ENCODE peak calls at places on chromosome 9, in ten cellular contexts. O is PC-3; Z is activated effector memory CD4-positive, alpha-beta T cell treated with anti-CD3 and anti-CD28 coated beads, Interleukin-2, amount 50 U/mL, for 16 hours; M is T-helper 9 cell; Y is heart right ventricle; K is stimulated activated naive CD8-positive, alpha-beta T cell treated with anti-CD3 and anti-CD28 coated beads, Interleukin-15, Interleukin-2, amounts not matched to agents 100 U/mL and 50 U/mL, for 24 hours; B is mesendoderm; R is NCI-H2081; U is CD8-positive, alpha-beta T cell; V is stimulated activated CD8-positive, alpha-beta memory T cell treated with anti-CD3 and anti-CD28 coated beads, Interleukin-2, amount 100 ng/mL, for 48 hours. P is an unnamed sample.

GRCh38 chr9:92896037-92896436 is 18.2 kb upstream of the ZNF484 start:
- DNase-seq in O (no peak), U (no peak), R (no peak), K (no peak), V (no peak), Y (no peak), B (no peak), Z (no peak), M (no peak), P (no peak)

GRCh38 chr9:92749934-92750315 is 14.7 kb downstream of the BICD2 start:
- DNase-seq in K (no peak), V (no peak), O (no peak), M (no peak), B (peak; percentile 76), Z (peak; percentile 16), R (no peak), Y (no peak), U (no peak), P (no peak)

GRCh38 chr9:134399435-134400056 is 73.3 kb downstream of the RXRA start:
- DNase-seq in O (peak; percentile 57), Z (no peak), B (peak; percentile 74), R (no peak), U (no peak), M (no peak), Y (no peak), V (no peak), K (no peak), P (no peak)

GRCh38 chr9:89637787-89638186 is 33.0 kb downstream of the GADD45G start:
- DNase-seq in M (no peak), B (no peak), O (peak; percentile 1), Y (no peak), K (no peak), Z (no peak), R (no peak), V (no peak), U (no peak), P (no peak)

GRCh38 chr9:87120610-87121009 is 173.3 kb upstream of the GAS1 start:
- DNase-seq in Y (no peak), O (no peak), M (no peak), B (no peak), R (no peak), Z (no peak), K (no peak), V (no peak), U (no peak), P (no peak)

GRCh38 chr9:113996531-113997001 is 81.5 kb downstream of the AMBP start:
- DNase-seq in O (no peak), M (no peak), U (no peak), B (no peak), R (no peak), K (no peak), Y (no peak), Z (peak; percentile 39), V (no peak), P (no peak)

GRCh38 chr9:84151236-84151635 is 170.6 kb downstream of the RMI1 start:
- DNase-seq in O (no peak), U (no peak), R (peak; percentile 68), Z (no peak), K (no peak), Y (no peak), B (no peak), V (no peak), M (no peak), P (no peak)

GRCh38 chr9:135592331-135592590 is 30.7 kb downstream of the PAEP start:
- DNase-seq in R (no peak), O (no peak), B (no peak), M (no peak), Z (no peak), K (no peak), U (no peak), Y (no peak), V (no peak), P (no peak)

GRCh38 chr9:110590816-110591215 is 11.3 kb upstream of the SVEP1 start:
- DNase-seq in O (no peak), V (no peak), Z (no peak), M (no peak), Y (no peak), U (no peak), B (no peak), R (no peak), K (no peak), P (no peak)

GRCh38 chr9:134592819-134593200 is 48.8 kb upstream of the COL5A1 start:
- DNase-seq in Y (no peak), V (no peak), R (no peak), K (no peak), U (no peak), B (no peak), Z (peak; percentile 47), O (no peak), M (no peak), P (no peak)

GRCh38 chr9:134570726-134571325 is 70.8 kb upstream of the COL5A1 start:
- DNase-seq in U (no peak), V (no peak), R (no peak), Y (peak; percentile 2), M (no peak), K (no peak), O (no peak), Z (peak; percentile 55), B (no peak), P (no peak)

GRCh38 chr9:125600194-125600593 is 106.8 kb downstream of the MAPKAP1 start:
- DNase-seq in U (no peak), Y (no peak), Z (no peak), M (no peak), B (no peak), O (no peak), K (no peak), V (no peak), R (no peak), P (no peak)

GRCh38 chr9:116355153-116355827 is 201.7 kb downstream of the PAPPA start:
- DNase-seq in Z (no peak), B (peak; percentile 71), V (no peak), U (no peak), Y (peak; percentile 48), K (no peak), O (peak; percentile 32), M (no peak), R (no peak), P (no peak)

GRCh38 chr9:100038472-100038871 is 60.3 kb downstream of the ERP44 start:
- DNase-seq in R (no peak), V (no peak), O (no peak), U (no peak), B (no peak), Z (no peak), M (no peak), Y (no peak), K (no peak), P (no peak)

GRCh38 chr9:101030022-101030391 is 1.5 kb downstream of the PLPPR1 start:
- DNase-seq in U (no peak), K (no peak), M (no peak), Z (no peak), V (no peak), B (no peak), Y (no peak), O (no peak), R (no peak), P (no peak)

GRCh38 chr9:129382281-129383004 is 204.4 kb upstream of the IER5L start:
- DNase-seq in V (no peak), K (no peak), R (no peak), Y (no peak), B (no peak), M (no peak), U (no peak), Z (peak; percentile 37), O (no peak), P (no peak)

GRCh38 chr9:135010363-135010860 is 77.1 kb upstream of the OLFM1 start:
- DNase-seq in Y (no peak), U (no peak), K (no peak), V (no peak), O (no peak), Z (no peak), R (no peak), M (no peak), B (peak; percentile 50), P (no peak)

GRCh38 chr9:114004221-114004716 is 73.8 kb downstream of the AMBP start:
- DNase-seq in Z (peak; percentile 44), B (no peak), V (no peak), M (no peak), Y (peak; percentile 89), R (no peak), K (no peak), U (no peak), O (no peak), P (peak; percentile 49)

GRCh38 chr9:127523312-127523851 is 72.1 kb downstream of the LRSAM1 start:
- DNase-seq in B (peak; percentile 67), R (no peak), Z (no peak), Y (peak; percentile 6), K (peak; percentile 58), M (no peak), O (peak; percentile 49), V (no peak), U (no peak), P (no peak)